ENCODE peak calls at places on chromosomes 4 and X, in eight cellular contexts. F is astrocyte, I is hepatocyte, E is pancreas, J is stomach, O is left lung, N is psoas muscle, H is thoracic aorta. U is an unnamed sample.

GRCh38 chr4:181569553-181569952 is 673.6 kb upstream of the TENM3 start:
- DNase-seq in F (peak; percentile 45), H (no peak), I (peak; percentile 45), J (no peak), N (no peak), O (no peak), E (no peak), U (peak; percentile 58)

GRCh38 chrX:71996826-71997225 is 86.2 kb downstream of the NHSL2 start:
- DNase-seq in E (no peak), I (no peak), N (peak; percentile 63), J (no peak), F (no peak), O (no peak), H (no peak), U (no peak)

GRCh38 chr4:140243345-140243753 is 89.4 kb upstream of the MAML3 start:
- DNase-seq in O (peak; percentile 40), F (no peak), N (no peak), I (peak; percentile 76), J (peak; percentile 52), H (no peak), E (peak; percentile 51), U (no peak)

GRCh38 chrX:73977542-73978169 is 326.3 kb upstream of the ZCCHC13 start:
- DNase-seq in N (no peak), E (no peak), H (no peak), J (no peak), F (peak; percentile 7), O (no peak), I (no peak), U (no peak)

GRCh38 chr4:82363896-82364487 is 9.8 kb downstream of the HNRNPD start:
- DNase-seq in F (no peak), I (no peak), E (no peak), J (no peak), O (no peak), H (no peak), N (no peak), U (no peak)

GRCh38 chr4:117478702-117479101 is 393.3 kb upstream of the TRAM1L1 start:
- DNase-seq in N (no peak), F (peak; percentile 20), O (no peak), E (no peak), J (no peak), H (no peak), I (no peak), U (no peak)

GRCh38 chr4:53313510-53313909 is 52.4 kb downstream of the SCFD2 start:
- DNase-seq in F (peak; percentile 8), H (no peak), N (no peak), E (no peak), J (no peak), O (no peak), I (peak; percentile 29), U (peak; percentile 23)

GRCh38 chrX:132114607-132115006 is 13.2 kb downstream of the FRMD7 start:
- DNase-seq in H (no peak), J (no peak), I (peak; percentile 16), N (no peak), O (no peak), F (no peak), E (no peak), U (no peak)

GRCh38 chr4:137510866-137511265 is 21.4 kb downstream of the PCDH18 start:
- DNase-seq in N (no peak), F (peak; percentile 94), E (no peak), J (no peak), O (no peak), H (peak; percentile 13), I (peak; percentile 54), U (peak; percentile 77)

GRCh38 chr4:52234539-52235174 is 183.6 kb downstream of the SPATA18 start:
- DNase-seq in J (no peak), E (no peak), I (peak; percentile 64), H (no peak), N (no peak), F (no peak), O (no peak), U (peak; percentile 35)

GRCh38 chr4:150315175-150315574 is 236.9 kb downstream of the DCLK2 start:
- DNase-seq in E (no peak), F (peak; percentile 41), H (no peak), O (no peak), J (no peak), I (no peak), N (no peak), U (no peak)

GRCh38 chr4:85776579-85776978 is 301.6 kb downstream of the ARHGAP24 start:
- DNase-seq in H (no peak), I (no peak), N (no peak), F (peak; percentile 62), J (no peak), E (no peak), O (no peak), U (peak; percentile 87)

GRCh38 chr4:126756050-126756809 is 876.5 kb upstream of the INTU start:
- DNase-seq in J (no peak), F (no peak), I (no peak), O (no peak), H (no peak), N (no peak), E (no peak), U (no peak)

GRCh38 chr4:142435599-142436235 is 410.4 kb downstream of the INPP4B start:
- DNase-seq in E (no peak), N (no peak), J (no peak), O (no peak), F (no peak), I (peak; percentile 21), H (no peak), U (no peak)

GRCh38 chr4:21949073-21949457 is 493 bp upstream of the KCNIP4 start:
- DNase-seq in E (no peak), H (no peak), J (no peak), I (peak; percentile 23), F (no peak), O (no peak), N (no peak), U (no peak)

GRCh38 chr4:173489514-173489913 is 40.5 kb downstream of the HAND2 start:
- DNase-seq in H (no peak), E (no peak), N (no peak), I (no peak), F (peak; percentile 97), J (no peak), O (no peak), U (no peak)

DNA sequence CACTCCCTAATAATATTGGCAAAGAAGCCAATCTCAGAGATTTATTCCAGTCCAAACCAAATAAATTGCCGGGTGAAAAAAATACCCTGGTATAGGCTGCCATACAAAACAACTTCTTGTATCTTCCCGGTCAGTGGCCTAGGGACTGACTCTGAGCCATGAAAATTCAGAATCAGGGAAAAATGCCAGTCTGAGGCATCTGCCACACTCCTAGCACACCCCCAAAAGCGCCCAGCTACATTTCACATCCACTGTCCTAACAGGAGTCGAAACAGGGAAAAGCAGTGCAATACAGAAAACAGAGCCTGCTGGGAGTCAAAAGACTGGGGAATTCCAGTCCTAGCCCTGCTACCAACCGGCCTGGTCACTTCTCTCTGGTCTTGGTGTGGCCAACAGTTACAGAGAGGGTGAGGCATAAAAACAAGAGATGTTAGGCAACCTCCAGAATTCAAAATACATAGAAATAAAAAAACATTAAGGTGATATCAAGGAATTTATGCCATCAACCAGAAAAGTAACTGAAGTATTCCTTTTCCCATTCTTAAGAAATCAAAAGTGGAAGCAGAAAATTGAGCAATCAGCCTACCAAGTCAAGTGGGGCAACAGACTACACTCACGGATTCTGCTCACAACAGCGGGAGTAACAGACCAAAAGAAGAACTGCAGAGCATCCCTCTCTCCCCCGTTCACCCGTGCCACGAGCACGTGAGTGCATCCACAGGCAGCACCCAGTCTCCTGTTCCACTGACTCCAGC is 29.5 kb downstream of the AFAP1 start:
- DNase-seq in N (no peak), F (no peak), H (no peak), J (no peak), E (no peak), I (no peak), O (peak; percentile 41), U (no peak)
- H3K27ac ChIP-seq in N (no peak overlapping the region), F (peak overlapping the region; percentile 94), H (peak overlapping the region; percentile 74), J (peak overlapping the region; percentile 84), E (peak overlapping the region; percentile 44), I (peak overlapping the region; percentile 62), O (peak overlapping the region; percentile 38), U (no peak overlapping the region)

DNA sequence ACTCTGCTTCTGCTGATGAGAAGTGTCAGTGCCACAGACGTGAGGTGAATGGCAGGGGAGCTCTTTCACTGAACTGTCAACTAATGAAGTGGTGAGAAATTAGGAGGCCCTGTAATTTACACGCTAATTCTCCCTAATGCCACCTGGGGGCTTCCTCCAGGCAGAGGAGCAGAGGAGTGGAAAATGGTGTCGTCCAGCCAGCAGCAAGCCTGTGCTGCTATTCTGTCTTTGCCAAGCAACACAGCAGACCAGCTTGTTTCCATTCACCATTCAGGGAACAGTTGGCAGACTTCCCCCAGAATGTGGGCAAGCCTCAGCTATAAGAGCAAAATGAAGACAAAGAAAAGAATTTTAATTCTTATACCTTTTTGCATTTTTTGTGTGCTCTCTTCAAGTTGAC is 245.2 kb upstream of the TET2 start:
- DNase-seq in J (no peak), I (peak; percentile 21), H (no peak), F (peak; percentile 46), N (no peak), E (no peak), O (no peak), U (peak; percentile 20)
- TF ChIP-seq CTCF in J (no peak), I (peak; percentile 6), H (no peak), F (no peak), N (no peak), E (no peak), O (no peak), U (peak; percentile 47)

DNA sequence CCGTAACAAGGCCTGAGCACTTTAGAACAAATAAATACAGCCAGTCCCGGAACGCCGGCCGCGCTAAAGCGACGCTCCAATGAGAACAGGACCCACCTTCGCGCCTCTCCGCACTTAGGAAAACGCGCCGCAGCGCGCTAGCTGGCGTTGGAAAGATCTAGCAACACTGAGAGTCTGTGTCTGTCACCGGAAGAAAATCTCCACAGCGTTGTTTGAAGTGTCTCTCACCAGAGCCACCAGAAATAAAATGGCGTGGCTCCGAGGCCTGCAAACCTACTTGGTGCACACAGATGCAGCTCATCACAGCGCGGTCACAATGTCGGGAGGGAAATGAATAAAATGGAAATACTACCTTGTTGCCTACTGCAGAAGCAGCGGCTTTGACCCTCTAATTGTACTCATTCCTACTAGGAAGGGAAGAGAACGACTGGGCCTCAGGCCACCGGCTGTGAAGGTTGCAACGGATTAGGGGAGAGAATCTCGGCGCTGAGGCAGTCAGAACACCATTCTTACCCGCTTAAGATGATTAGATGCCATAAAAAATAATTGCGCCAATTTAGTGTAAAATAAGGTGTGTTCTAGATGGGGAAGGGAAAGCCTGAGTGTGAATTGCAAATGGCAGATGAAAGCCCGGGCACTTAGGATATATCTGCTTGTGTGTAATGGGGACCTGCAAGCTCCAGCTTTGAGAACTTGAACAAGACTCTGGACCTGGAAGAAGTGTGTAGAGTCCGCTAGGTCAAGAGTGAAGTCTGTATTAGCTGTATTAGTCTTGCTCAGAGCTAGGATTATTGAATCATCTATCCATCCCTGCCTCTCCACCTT is 4.5 kb downstream of the NEUROG2 start:
- DNase-seq in H (no peak), E (no peak), F (no peak), J (no peak), N (no peak), O (no peak), I (no peak), U (no peak)
- H3K27me3 ChIP-seq in H (peaks cover 22% of the 10 kb centered on the region), E (peaks cover 73% of the 10 kb centered on the region), F (peaks cover 78% of the 10 kb centered on the region), J (peaks cover 91% of the 10 kb centered on the region), N (peaks cover 38% of the 10 kb centered on the region), O (peaks cover 100% of the 10 kb centered on the region), I (peaks cover 96% of the 10 kb centered on the region), U (peaks cover 100% of the 10 kb centered on the region)

DNA sequence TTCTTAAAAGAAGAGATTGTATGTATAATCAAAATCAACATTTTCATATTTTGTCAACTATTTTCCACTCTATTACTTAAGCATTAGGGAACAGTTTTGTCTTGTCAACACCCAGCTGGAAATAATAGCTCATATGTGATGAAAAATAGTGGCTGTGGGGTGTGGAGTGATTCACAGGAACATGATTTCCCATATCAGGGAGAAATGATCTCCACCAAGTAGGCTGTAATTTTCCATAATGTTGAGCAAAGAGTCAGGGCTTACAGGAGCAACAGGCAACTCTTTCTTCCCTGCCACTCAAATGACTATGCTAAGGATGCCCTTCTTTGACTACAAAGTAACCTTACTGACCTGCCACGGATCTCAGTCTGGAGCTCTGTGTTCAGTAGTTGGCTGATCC is 89.9 kb upstream of the GATB start:
- DNase-seq in E (no peak), I (peak; percentile 38), H (no peak), J (no peak), F (no peak), O (no peak), N (no peak), U (peak; percentile 9)
- H3K27ac ChIP-seq in E (no peak overlapping the region), I (no peak overlapping the region), H (peak overlapping the region; percentile 18), J (no peak overlapping the region), F (no peak overlapping the region), O (no peak overlapping the region), N (no peak overlapping the region), U (no peak overlapping the region)

U was measured in foreskin keratinocyte.